ENCODE peak calls at places on chromosomes 2 and 18, in four cellular contexts. One of them, this sample, is unnamed.

GRCh38 chr18:1014496-1014895 is 109.8 kb downstream of the ADCYAP1 start:
- DNase-seq in SW480: no peak
- DNase-seq in AG10803: peak
- DNase-seq in AG04450: no peak
- DNase-seq in this sample: no peak

GRCh38 chr2:240568678-240569522 is 616 bp downstream of the RNPEPL1 start:
- DNase-seq in AG04450: no peak
- DNase-seq in AG10803: peak
- DNase-seq in SW480: no peak
- DNase-seq in this sample: no peak

GRCh38 chr2:65130440-65131175 is 702 bp upstream of the RAB1A start:
- DNase-seq in AG04450: no peak
- DNase-seq in SW480: peak
- DNase-seq in AG10803: no peak
- DNase-seq in this sample: no peak

GRCh38 chr2:161044937-161045336 is 115.3 kb upstream of the TANK start:
- DNase-seq in AG04450: no peak
- DNase-seq in SW480: no peak
- DNase-seq in AG10803: no peak
- DNase-seq in this sample: no peak

GRCh38 chr18:13481820-13482640 is 244.3 kb downstream of the FAM210A start:
- DNase-seq in SW480: no peak
- DNase-seq in AG10803: no peak
- DNase-seq in AG04450: no peak
- DNase-seq in this sample: no peak

GRCh38 chr2:241014764-241015163 is 16.3 kb downstream of the SNED1 start:
- DNase-seq in AG10803: no peak
- DNase-seq in AG04450: no peak
- DNase-seq in SW480: no peak
- DNase-seq in this sample: no peak

GRCh38 chr18:63071566-63072175 is 247.9 kb downstream of the BCL2 start:
- DNase-seq in AG04450: no peak
- DNase-seq in SW480: no peak
- DNase-seq in AG10803: no peak
- DNase-seq in this sample: no peak

GRCh38 chr2:5374736-5375135 is 317.4 kb upstream of the SOX11 start:
- DNase-seq in AG04450: no peak
- DNase-seq in AG10803: no peak
- DNase-seq in SW480: no peak
- DNase-seq in this sample: no peak

GRCh38 chr2:25372405-25373268 is 30.9 kb upstream of the DNMT3A start:
- DNase-seq in SW480: no peak
- DNase-seq in AG04450: no peak
- DNase-seq in AG10803: no peak
- DNase-seq in this sample: peak

GRCh38 chr2:75243219-75243618 is 43.9 kb upstream of the TACR1 start:
- DNase-seq in AG04450: no peak
- DNase-seq in AG10803: no peak
- DNase-seq in SW480: no peak
- DNase-seq in this sample: no peak

GRCh38 chr2:220509921-220510320 is 882.5 kb downstream of the SLC4A3 start:
- DNase-seq in AG04450: no peak
- DNase-seq in AG10803: no peak
- DNase-seq in SW480: no peak
- DNase-seq in this sample: no peak

GRCh38 chr2:105378921-105379383 is 19.9 kb downstream of the FHL2 start:
- DNase-seq in SW480: no peak
- DNase-seq in AG04450: no peak
- DNase-seq in AG10803: no peak
- DNase-seq in this sample: no peak

GRCh38 chr2:95266781-95267430 is 7.3 kb upstream of the PROM2 start:
- DNase-seq in AG10803: no peak
- DNase-seq in SW480: no peak
- DNase-seq in AG04450: no peak
- DNase-seq in this sample: no peak

GRCh38 chr2:200618590-200619021 is 32.8 kb downstream of the AOX1 start:
- DNase-seq in AG10803: peak
- DNase-seq in SW480: peak
- DNase-seq in AG04450: no peak
- DNase-seq in this sample: no peak

GRCh38 chr2:151280276-151280675 is 9.2 kb downstream of the NMI start:
- DNase-seq in SW480: no peak
- DNase-seq in AG04450: no peak
- DNase-seq in AG10803: no peak
- DNase-seq in this sample: no peak